ENCODE peak calls at places on chromosomes 16 and 17, in seven cellular contexts. R is mesenchymal stem cell, X is SK-N-SH, A is OCI-LY7, G is fibroblast of lung, F is esophagus squamous epithelium, S is K562. C is an unnamed sample. For H3K4me1, the result is how much of the 10 kb centered on the place peaks cover.

GRCh38 chr17:32523017-32523680 is 36.4 kb downstream of the CDK5R1 start:
- DNase-seq in F (no peak), G (no peak), S (no peak), A (peak), R (no peak), X (no peak), C (no peak)

GRCh38 chr17:45852535-45853297 is 8.0 kb downstream of the SPPL2C start:
- DNase-seq in G (peak), A (peak), F (no peak), S (peak), R (peak), X (peak), C (peak)

GRCh38 chr16:12097523-12098428 is 121.2 kb downstream of the SNX29 start:
- DNase-seq in X (no peak), S (peak), G (peak), R (peak), A (no peak), F (no peak), C (peak)

GRCh38 chr16:56478228-56479049 is 27.1 kb downstream of the OGFOD1 start:
- DNase-seq in A (no peak), S (no peak), X (no peak), F (no peak), G (peak), R (peak), C (no peak)

GRCh38 chr16:55506708-55507107 is 2.2 kb upstream of the LPCAT2 start:
- DNase-seq in R (no peak), S (no peak), F (no peak), X (no peak), A (no peak), G (no peak), C (no peak)

GRCh38 chr17:69539781-69540319 is 125.4 kb downstream of the MAP2K6 start:
- DNase-seq in A (no peak), F (no peak), G (peak), R (peak), S (no peak), X (no peak), C (peak)

GRCh38 chr17:7248811-7249210 is 2.7 kb downstream of the CTDNEP1 start:
- DNase-seq in F (no peak), R (no peak), X (no peak), S (no peak), G (no peak), A (no peak), C (no peak)

GRCh38 chr16:23254338-23254737 is 47.8 kb upstream of the SCNN1B start:
- DNase-seq in A (no peak), R (no peak), F (no peak), S (no peak), X (no peak), G (no peak), C (peak)

GRCh38 chr16:58492066-58492465 is 7.9 kb upstream of the NDRG4 start:
- DNase-seq in R (no peak), A (no peak), F (no peak), X (no peak), G (no peak), S (no peak), C (no peak)

GRCh38 chr16:14302031-14302398 is 230.9 kb downstream of the MRTFB start:
- DNase-seq in S (peak), G (peak), R (peak), X (peak), A (peak), F (no peak), C (peak)

GRCh38 chr17:8709006-8709405 is 35.6 kb downstream of the CCDC42 start:
- DNase-seq in R (no peak), A (no peak), S (no peak), F (no peak), G (no peak), X (no peak), C (no peak)

GRCh38 chr17:17077101-17077500 is 34.8 kb downstream of the MPRIP start:
- DNase-seq in A (no peak), R (no peak), S (no peak), G (no peak), F (no peak), X (no peak), C (no peak)

GRCh38 chr17:81080056-81080455 is 45.1 kb downstream of the BAIAP2 start:
- DNase-seq in R (no peak), S (no peak), A (no peak), F (no peak), X (no peak), G (no peak), C (no peak)

GRCh38 chr16:53465606-53466290 is 31.5 kb downstream of the RBL2 start:
- DNase-seq in A (no peak), S (peak), R (peak), F (no peak), X (no peak), G (peak), C (no peak)

GRCh38 chr16:50602531-50603205 is 54.5 kb downstream of the NKD1 start:
- DNase-seq in A (no peak), F (no peak), X (no peak), G (no peak), R (no peak), S (no peak), C (no peak)

GRCh38 chr17:17545031-17545820 is 46.3 kb downstream of the PEMT start:
- DNase-seq in R (no peak), S (no peak), G (peak), F (no peak), A (no peak), X (no peak), C (no peak)

GRCh38 chr17:78665952-78666920 is 89.0 kb upstream of the DNAH17 start:
- DNase-seq in X (no peak), S (peak), A (peak), G (no peak), R (no peak), F (no peak), C (no peak)

GRCh38 chr17:64001763-64002529 is 3.8 kb downstream of the PRR29 start:
- DNase-seq in A (no peak), X (peak), F (no peak), S (no peak), R (peak), G (no peak), C (no peak)

GRCh38 chr16:64808474-64808873 is 313.4 kb downstream of the CDH11 start:
- DNase-seq in R (no peak), G (no peak), X (no peak), F (no peak), A (no peak), S (no peak), C (no peak)

GRCh38 chr17:36994438-36994837 is 45.7 kb downstream of the AATF start:
- DNase-seq in F (no peak), X (no peak), G (no peak), R (peak), S (no peak), A (no peak), C (peak)

DNA sequence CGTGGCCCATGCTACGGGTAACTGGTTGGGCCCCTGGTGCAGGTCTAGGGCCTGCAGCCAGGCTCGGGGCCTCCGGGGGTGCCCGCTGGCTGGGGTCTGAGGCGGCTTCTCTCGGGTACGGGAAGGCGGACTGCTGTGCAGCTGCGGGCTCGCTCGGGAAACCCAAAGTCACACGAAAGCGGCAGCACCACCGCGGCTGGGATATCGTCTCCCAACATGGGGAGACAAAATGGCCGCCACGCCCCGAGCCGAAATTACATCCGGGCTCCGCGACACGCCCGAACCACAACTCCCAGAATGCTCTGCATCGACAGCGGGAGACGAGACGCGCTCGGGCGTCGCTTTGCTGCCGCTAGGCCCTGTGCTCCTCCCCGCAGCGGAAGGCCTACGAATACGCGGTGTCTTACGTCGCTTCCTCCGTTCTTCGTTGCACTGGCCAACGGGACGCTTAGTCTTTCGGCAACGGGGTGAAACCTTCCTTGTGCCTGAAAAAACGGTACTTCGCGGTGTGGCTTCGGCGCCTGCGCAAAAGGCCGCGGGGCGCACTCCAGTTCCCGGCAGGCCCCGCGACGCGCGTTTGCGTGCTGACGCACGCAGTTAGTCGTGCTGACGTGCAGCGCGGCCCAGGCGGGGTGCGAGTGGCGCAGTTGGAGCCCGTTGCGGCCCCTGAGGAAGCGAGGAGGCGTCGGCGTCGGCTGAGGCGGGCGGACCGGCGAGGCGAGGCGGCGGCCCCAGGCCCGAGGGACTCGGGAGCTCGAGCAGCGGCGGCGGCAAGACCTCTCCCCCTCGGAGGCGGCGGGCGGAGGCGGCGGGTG is at the start of gene SRRM2:
- DNase-seq in S (peak), G (peak), R (peak), A (peak), X (peak), F (peak), C (peak)
- H3K4me3 ChIP-seq in S (peak), G (peak), R (peak), A (peak), X (peak), F (peak), C (peak)

GRCh38 chr17:57283203-57283971 is 27.1 kb downstream of the MSI2 start:
- DNase-seq in X (peak), R (no peak), F (no peak), A (no peak), S (no peak), G (no peak), C (no peak)

GRCh38 chr17:57286372-57287105 is 30.2 kb downstream of the MSI2 start:
- DNase-seq in A (no peak), G (no peak), R (no peak), F (no peak), X (no peak), S (no peak), C (no peak)

GRCh38 chr17:57285681-57286080 is 29.4 kb downstream of the MSI2 start:
- DNase-seq in G (no peak), S (no peak), A (peak), X (no peak), R (no peak), F (no peak), C (no peak)

GRCh38 chr17:57284984-57285646 is 28.8 kb downstream of the MSI2 start:
- DNase-seq in A (peak), G (no peak), S (peak), X (no peak), F (no peak), R (no peak), C (no peak)

DNA sequence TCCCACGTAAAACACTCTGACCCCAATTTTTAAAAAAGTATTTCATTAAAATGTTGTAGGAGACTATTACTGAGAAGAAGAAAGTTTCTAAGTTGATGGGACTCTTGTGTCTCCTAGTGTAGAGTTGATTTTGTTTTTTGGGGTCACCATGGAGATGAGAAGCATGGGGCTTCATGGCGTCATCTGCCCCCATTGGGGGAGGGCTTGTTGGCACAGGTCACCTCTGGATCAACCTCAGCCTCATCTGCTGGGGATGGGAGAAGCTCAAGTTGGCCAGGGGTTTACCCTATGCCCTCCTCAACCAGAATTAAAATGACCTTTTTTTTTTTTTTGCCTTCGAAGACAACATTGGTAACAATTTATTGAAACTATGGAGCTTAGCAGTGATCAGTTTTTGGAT is 28.3 kb downstream of the MSI2 start:
- DNase-seq in X (no peak), S (peak), F (no peak), A (no peak), G (no peak), R (no peak), C (no peak)
- H3K4me1 ChIP-seq in X (under half), S (under half), F (under half), A (under half), G (under half), R (under half), C (under half)

GRCh38 chr16:16052916-16053315 is 103.5 kb downstream of the ABCC1 start:
- DNase-seq in G (peak), S (no peak), R (peak), F (no peak), X (no peak), A (no peak), C (no peak)
- H3K27ac ChIP-seq in G (no peak), S (no peak), R (no peak), F (no peak), X (no peak), A (no peak), C (peak)

GRCh38 chr16:66247516-66248089 is 118.9 kb upstream of the CDH5 start:
- DNase-seq in G (peak), F (no peak), R (peak), A (no peak), X (no peak), S (no peak), C (no peak)
- H3K4me3 ChIP-seq in G (no peak), F (no peak), R (peak), A (no peak), X (no peak), S (no peak), C (no peak)

GRCh38 chr16:70577256-70577698 is 53.7 kb downstream of the SF3B3 start:
- DNase-seq in F (no peak), S (no peak), G (peak), X (no peak), A (no peak), R (peak), C (peak)

GRCh38 chr16:70578035-70578434 is 54.4 kb downstream of the SF3B3 start:
- DNase-seq in X (no peak), F (no peak), G (no peak), R (no peak), A (no peak), S (no peak), C (no peak)

GRCh38 chr16:70579248-70579647 is 55.6 kb downstream of the SF3B3 start:
- DNase-seq in F (no peak), S (no peak), A (no peak), R (no peak), G (no peak), X (no peak), C (no peak)

GRCh38 chr16:70582280-70582978 is 58.8 kb downstream of the SF3B3 start:
- DNase-seq in S (no peak), A (no peak), R (no peak), F (no peak), G (no peak), X (no peak), C (no peak)

GRCh38 chr16:70579648-70580630 is 56.3 kb downstream of the SF3B3 start:
- DNase-seq in G (no peak), A (no peak), F (no peak), R (no peak), X (peak), S (peak), C (no peak)
- H3K4me1 ChIP-seq in G (under half), A (under half), F (half or more), R (under half), X (under half), S (under half), C (under half)

DNA sequence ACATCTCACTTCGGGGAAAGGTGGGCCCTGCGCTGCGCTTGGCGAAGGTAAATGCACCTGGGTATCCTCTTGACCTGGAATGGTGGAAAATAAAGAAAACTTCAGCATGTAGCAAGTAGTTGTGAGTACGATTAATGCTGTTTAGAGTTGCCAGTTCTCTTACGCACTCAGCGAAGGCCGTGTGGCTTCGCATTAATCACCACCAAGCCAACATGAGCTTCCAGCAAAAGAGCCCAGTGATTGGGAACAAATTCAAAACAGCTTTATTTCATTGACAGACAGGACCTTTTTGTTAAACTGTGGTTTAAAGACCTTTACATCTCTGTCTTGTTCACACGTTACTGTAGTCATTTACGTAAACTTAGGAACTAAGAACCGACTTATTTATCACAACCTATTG is 531.4 kb downstream of the MAF start:
- DNase-seq in G (peak), A (no peak), X (no peak), F (no peak), S (no peak), R (peak), C (no peak)
- H3K27ac ChIP-seq in G (no peak), A (no peak), X (no peak), F (peak), S (no peak), R (no peak), C (no peak)

GRCh38 chr17:48547839-48548686 is 3.2 kb upstream of the HOXB2 start:
- DNase-seq in F (no peak), G (peak), S (peak), R (peak), X (no peak), A (no peak), C (no peak)

GRCh38 chr17:48545022-48545376 is at the start of gene HOXB2:
- DNase-seq in X (no peak), F (no peak), G (peak), A (no peak), R (peak), S (peak), C (no peak)

GRCh38 chr17:48545539-48545938 is 630 bp upstream of the HOXB2 start:
- DNase-seq in X (no peak), G (no peak), A (no peak), F (no peak), R (peak), S (no peak), C (no peak)

GRCh38 chr17:48546924-48547838 is 2.3 kb upstream of the HOXB2 start:
- DNase-seq in F (no peak), R (peak), G (peak), X (no peak), S (peak), A (no peak), C (no peak)

GRCh38 chr17:48546187-48546923 is 1.4 kb upstream of the HOXB2 start:
- DNase-seq in S (peak), F (no peak), X (no peak), A (no peak), G (peak), R (peak), C (no peak)
- H3K4me3 ChIP-seq in S (peak), F (peak), X (no peak), A (no peak), G (peak), R (peak), C (no peak)